ENCODE peak calls at places on chromosomes 3 and 15, in nine cellular contexts. A is H9, O is neural crest cell, I is Caco-2, L is PC-3, T is Calu3, U is AG10803, C is endothelial cell of umbilical vein, Y is ovary. Z is an unnamed sample.

GRCh38 chr15:22257047-22257667 is 176.8 kb downstream of the OR4M2 start:
- DNase-seq in Y (peak), C (no peak), U (no peak), I (no peak), O (no peak), L (no peak), A (no peak), T (no peak), Z (no peak)

GRCh38 chr3:190436356-190436755 is 13.3 kb downstream of the TMEM207 start:
- DNase-seq in Y (no peak), O (no peak), I (no peak), T (no peak), U (no peak), C (no peak), L (no peak), A (no peak), Z (no peak)

GRCh38 chr3:157502916-157503620 is at the start of gene VEPH1:
- DNase-seq in U (no peak), T (peak), A (peak), Y (no peak), L (no peak), O (no peak), C (no peak), I (no peak), Z (peak)

GRCh38 chr3:35744419-35744818 is 105.1 kb downstream of the ARPP21 start:
- DNase-seq in U (no peak), Y (no peak), A (peak), C (no peak), L (no peak), O (no peak), I (no peak), T (no peak), Z (peak)

GRCh38 chr3:58383904-58384303 is 49.7 kb downstream of the PDHB start:
- DNase-seq in I (no peak), L (peak), A (no peak), O (no peak), U (peak), T (peak), Y (no peak), C (no peak), Z (no peak)

GRCh38 chr15:49989498-49989897 is 129.5 kb downstream of the ATP8B4 start:
- DNase-seq in I (no peak), C (no peak), U (no peak), O (no peak), Y (peak), L (no peak), T (no peak), A (no peak), Z (no peak)

GRCh38 chr3:52182691-52183090 is 15.3 kb upstream of the ALAS1 start:
- DNase-seq in L (no peak), C (no peak), T (no peak), A (no peak), I (no peak), O (no peak), U (no peak), Y (no peak), Z (no peak)

GRCh38 chr3:100936931-100937330 is 56.3 kb downstream of the ABI3BP start:
- DNase-seq in L (peak), I (no peak), U (peak), Y (no peak), C (no peak), T (no peak), O (no peak), A (no peak), Z (no peak)

GRCh38 chr3:116886202-116886893 is 176.8 kb downstream of the TUSC7 start:
- DNase-seq in C (no peak), O (no peak), T (no peak), U (no peak), L (no peak), Y (no peak), I (no peak), A (no peak), Z (no peak)

GRCh38 chr3:184171562-184171961 is 3.1 kb upstream of the AP2M1 start:
- DNase-seq in A (no peak), Y (no peak), O (no peak), T (no peak), U (no peak), C (no peak), L (peak), I (no peak), Z (no peak)

GRCh38 chr15:66787472-66787871 is 85.4 kb downstream of the SMAD6 start:
- DNase-seq in O (no peak), U (no peak), A (no peak), T (no peak), C (no peak), I (no peak), L (no peak), Y (no peak), Z (no peak)

GRCh38 chr3:36868614-36869436 is 76.0 kb downstream of the TRANK1 start:
- DNase-seq in I (peak), A (peak), U (peak), C (peak), Y (peak), T (peak), O (peak), L (peak), Z (peak)

GRCh38 chr15:25862469-25863066 is 559 bp downstream of the ATP10A start:
- DNase-seq in O (no peak), L (peak), A (peak), C (no peak), T (peak), I (no peak), Y (no peak), U (peak), Z (no peak)

GRCh38 chr15:67853454-67853853 is 13.6 kb upstream of the RNU6-1 start:
- DNase-seq in I (no peak), A (no peak), U (no peak), Y (no peak), O (no peak), L (no peak), C (no peak), T (no peak), Z (no peak)

GRCh38 chr15:62352817-62353216 is 187.7 kb upstream of the C2CD4B start:
- DNase-seq in U (no peak), T (no peak), I (no peak), C (no peak), L (no peak), Y (no peak), A (no peak), O (no peak), Z (no peak)

GRCh38 chr3:191070201-191070600 is 128.8 kb upstream of the OSTN start:
- DNase-seq in C (no peak), U (peak), Y (no peak), T (no peak), A (no peak), I (no peak), L (peak), O (no peak), Z (no peak)

GRCh38 chr3:66582721-66583141 is 81.9 kb upstream of the LRIG1 start:
- DNase-seq in T (no peak), U (peak), A (no peak), L (no peak), Y (no peak), O (no peak), I (no peak), C (no peak), Z (no peak)

GRCh38 chr15:78763796-78764241 is 47.4 kb downstream of the ADAMTS7 start:
- DNase-seq in Y (peak), T (no peak), C (no peak), L (no peak), O (no peak), U (no peak), I (peak), A (no peak), Z (no peak)

GRCh38 chr15:78763111-78763795 is 48.0 kb downstream of the ADAMTS7 start:
- DNase-seq in O (no peak), L (no peak), U (no peak), Y (peak), A (no peak), C (no peak), T (no peak), I (peak), Z (peak)

GRCh38 chr15:78766041-78766440 is 45.2 kb downstream of the ADAMTS7 start:
- DNase-seq in T (no peak), I (no peak), O (no peak), L (no peak), A (no peak), U (no peak), Y (peak), C (no peak), Z (no peak)

GRCh38 chr15:78761020-78761419 is 50.2 kb downstream of the ADAMTS7 start:
- DNase-seq in U (no peak), A (no peak), T (no peak), Y (peak), I (no peak), O (no peak), C (no peak), L (no peak), Z (no peak)

GRCh38 chr15:78761891-78762385 is 49.3 kb downstream of the ADAMTS7 start:
- DNase-seq in O (no peak), L (no peak), T (no peak), A (no peak), Y (peak), U (no peak), I (peak), C (no peak), Z (no peak)
- TF ChIP-seq CTCF in O (no peak), L (no peak), T (no peak), A (no peak), Y (no peak), U (no peak), I (no peak), C (no peak), Z (no peak)

GRCh38 chr3:113890256-113890900 is 51.8 kb downstream of the GRAMD1C start:
- DNase-seq in Y (no peak), T (peak), C (no peak), U (no peak), I (peak), A (peak), L (no peak), O (no peak), Z (no peak)
- TF ChIP-seq CTCF in Y (no peak), T (no peak), C (no peak), U (no peak), I (no peak), A (peak), L (peak), O (no peak), Z (no peak)

GRCh38 chr3:74535281-74535680 is 79.2 kb downstream of the CNTN3 start:
- DNase-seq in A (no peak), C (no peak), Y (no peak), L (no peak), T (no peak), U (no peak), O (no peak), I (no peak), Z (no peak)
- TF ChIP-seq CTCF in A (no peak), C (no peak), Y (no peak), L (no peak), T (no peak), U (no peak), O (no peak), I (no peak), Z (no peak)

GRCh38 chr3:194313642-194314430 is 37.3 kb downstream of the CPN2 start:
- DNase-seq in T (no peak), Y (peak), A (no peak), U (peak), C (no peak), I (no peak), O (no peak), L (peak), Z (peak)

GRCh38 chr3:194314669-194315068 is 36.5 kb downstream of the CPN2 start:
- DNase-seq in Y (no peak), L (no peak), O (no peak), T (no peak), A (no peak), I (no peak), C (no peak), U (no peak), Z (no peak)

GRCh38 chr3:194315965-194316361 is 35.2 kb downstream of the CPN2 start:
- DNase-seq in I (no peak), O (no peak), T (no peak), A (no peak), C (no peak), Y (no peak), U (peak), L (no peak), Z (no peak)

GRCh38 chr3:194316918-194317317 is 34.2 kb downstream of the CPN2 start:
- DNase-seq in A (no peak), T (no peak), U (no peak), Y (no peak), C (no peak), I (no peak), L (no peak), O (no peak), Z (no peak)

DNA sequence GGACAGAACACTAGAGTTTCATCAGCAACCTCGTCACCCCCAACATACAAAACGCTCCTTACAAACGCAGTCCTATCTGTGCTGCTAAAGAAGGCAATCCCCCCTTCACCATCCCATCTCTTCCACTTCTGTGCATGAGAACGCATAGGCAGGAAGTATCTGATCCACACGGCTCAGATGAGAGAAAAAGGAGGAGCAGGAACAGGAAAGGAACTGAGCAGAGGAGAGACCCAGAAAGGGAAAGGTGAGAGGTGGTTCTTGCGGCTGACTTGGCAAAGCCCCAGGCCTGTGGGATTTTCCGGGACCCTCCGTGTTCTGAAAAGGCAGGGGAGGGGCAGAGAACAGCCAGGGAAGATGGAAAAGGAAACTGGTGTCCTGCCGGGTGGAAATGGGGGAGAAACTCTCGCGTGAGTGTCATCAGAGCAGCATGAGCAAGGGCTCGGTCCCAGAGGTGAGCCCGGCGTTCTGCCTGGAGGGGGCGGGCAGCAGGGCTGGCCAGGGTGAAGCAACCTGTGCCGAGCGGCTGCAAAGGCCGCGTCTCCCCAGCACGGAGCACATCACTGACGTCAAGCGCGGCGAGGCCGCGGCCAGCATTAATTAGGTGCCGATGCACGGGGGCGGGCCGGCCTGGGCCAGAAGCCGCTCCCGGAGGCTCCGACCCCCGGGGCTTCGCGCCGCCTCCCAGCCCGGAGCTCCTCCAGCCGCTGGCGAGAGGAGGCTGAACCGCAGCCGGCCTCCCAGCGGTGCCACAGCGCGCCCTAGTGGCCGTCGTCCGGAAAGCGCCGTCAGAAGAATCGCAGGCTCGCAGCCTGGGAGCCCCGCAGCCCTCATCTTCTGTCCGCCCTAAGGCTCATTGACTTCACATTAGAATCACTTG is 35.8 kb downstream of the CPN2 start:
- DNase-seq in O (peak), L (peak), C (peak), A (peak), Y (peak), T (peak), I (peak), U (peak), Z (peak)
- TF ChIP-seq CTCF in O (peak), L (peak), C (peak), A (peak), Y (peak), T (peak), I (peak), U (peak), Z (peak)

DNA sequence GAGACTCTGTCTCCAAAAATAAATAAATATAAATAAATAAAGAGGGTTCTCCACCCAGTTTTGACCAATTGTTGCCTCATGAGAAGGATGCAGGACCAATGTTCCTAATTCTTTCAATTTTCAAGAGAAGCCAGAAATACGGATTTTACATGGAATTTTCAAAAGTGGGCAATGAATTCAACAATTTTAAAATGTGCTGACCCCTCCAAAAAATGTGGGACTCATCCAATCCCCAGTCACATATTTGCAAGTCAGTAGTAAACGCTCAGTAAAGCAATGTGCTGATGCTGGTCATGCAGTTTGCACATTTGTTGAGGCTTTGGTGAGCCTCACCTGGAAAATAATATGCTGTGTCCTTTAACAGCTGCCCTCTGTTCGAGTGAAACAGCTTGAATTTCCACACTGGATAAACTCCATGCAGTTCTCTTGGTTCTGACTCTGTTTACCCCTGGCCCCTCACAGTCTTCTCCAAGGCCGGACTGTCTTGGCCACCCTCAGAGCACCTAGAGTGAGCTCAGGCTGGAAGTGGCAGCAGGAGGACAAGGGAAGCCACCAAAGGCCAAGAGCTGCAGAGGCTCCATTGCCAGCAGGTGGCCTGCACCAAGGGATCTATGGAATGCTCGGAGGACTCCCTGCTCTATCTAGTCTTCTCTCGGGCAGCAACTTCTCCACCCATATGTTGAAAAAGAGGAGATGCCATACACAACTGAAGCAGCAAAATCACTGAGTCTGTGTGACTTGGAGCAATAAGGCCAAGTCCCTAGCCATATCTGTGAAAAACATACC is 246.8 kb downstream of the UACA start:
- DNase-seq in I (no peak), A (no peak), O (no peak), C (no peak), Y (no peak), L (no peak), U (no peak), T (no peak), Z (no peak)
- TF ChIP-seq CTCF in I (no peak), A (no peak), O (no peak), C (no peak), Y (no peak), L (no peak), U (no peak), T (no peak), Z (no peak)

GRCh38 chr3:9800529-9800928 is 7.6 kb downstream of the ARPC4 start:
- DNase-seq in Y (no peak), C (no peak), O (no peak), L (peak), I (no peak), U (no peak), T (no peak), A (no peak), Z (no peak)
- TF ChIP-seq CTCF in Y (no peak), C (peak), O (peak), L (peak), I (no peak), U (peak), T (no peak), A (peak), Z (peak)

DNA sequence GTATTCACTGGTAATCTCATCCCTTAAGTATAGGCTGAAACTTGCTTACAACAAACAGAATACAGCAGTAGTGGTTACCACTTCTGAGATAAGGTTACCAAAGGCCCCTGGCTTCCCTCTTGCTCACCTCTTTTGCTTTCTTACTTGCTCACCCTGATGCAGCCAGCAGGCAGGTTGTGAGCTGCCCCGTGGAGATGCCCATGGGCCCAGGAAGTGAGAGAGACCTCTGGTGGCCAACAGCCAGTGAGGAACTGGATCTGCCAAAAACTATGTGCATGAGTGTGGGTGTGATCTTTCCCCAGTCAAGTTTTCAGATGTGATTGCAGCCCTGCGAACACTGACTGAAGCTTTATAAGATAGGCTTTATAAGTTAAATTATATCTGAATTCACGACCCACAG is 48.7 kb downstream of the NMNAT3 start:
- DNase-seq in T (peak), I (peak), L (peak), U (peak), Y (no peak), O (no peak), C (no peak), A (peak), Z (peak)
- TF ChIP-seq CTCF in T (peak), I (peak), L (peak), U (peak), Y (no peak), O (peak), C (no peak), A (peak), Z (no peak)

DNA sequence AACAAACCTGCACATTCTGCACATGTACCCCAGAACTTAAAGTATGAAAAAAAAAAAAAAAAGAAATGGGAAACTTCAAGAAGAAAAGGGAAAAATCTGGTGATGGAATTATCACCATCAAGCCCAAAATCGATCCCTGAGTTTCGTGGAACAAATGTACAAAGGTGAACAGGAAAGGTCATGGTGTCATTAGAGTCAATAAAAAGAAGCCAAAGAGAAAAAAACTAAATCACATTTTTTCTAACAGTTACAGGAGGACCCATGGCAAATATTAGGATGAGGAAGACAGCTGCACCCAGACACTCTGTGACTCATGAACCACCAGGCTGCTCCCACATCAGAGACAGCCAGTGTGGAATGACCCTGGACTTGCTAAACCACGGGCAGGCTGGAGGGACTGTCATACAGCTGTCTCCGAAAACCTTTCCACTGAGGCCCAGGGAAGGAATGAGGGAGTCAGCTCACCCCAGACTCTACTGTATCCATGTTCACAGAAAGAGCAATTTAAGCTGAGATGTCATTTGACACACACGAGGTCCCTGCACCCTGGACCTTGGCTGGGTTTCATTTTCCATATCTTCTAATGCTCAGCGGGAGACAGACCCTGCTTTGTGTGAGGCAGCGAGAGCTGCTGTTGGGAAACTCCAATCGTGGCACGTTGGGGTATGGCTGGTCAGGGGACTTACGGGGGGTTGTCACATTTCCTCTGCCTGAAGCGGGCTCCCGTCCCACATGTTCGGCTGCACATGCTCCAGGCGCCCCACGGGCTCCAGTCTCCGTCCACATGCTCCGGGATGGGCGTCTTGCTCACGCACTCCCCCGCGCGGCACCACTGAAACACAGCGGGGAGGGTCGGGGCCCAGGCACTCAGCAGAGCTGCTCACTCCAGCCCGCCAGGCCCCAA is 210.2 kb downstream of the ADAMTS17 start:
- DNase-seq in L (peak), C (peak), I (no peak), T (peak), U (peak), A (peak), Y (no peak), O (peak), Z (no peak)
- TF ChIP-seq CTCF in L (peak), C (peak), I (no peak), T (no peak), U (peak), A (peak), Y (no peak), O (peak), Z (no peak)